ENCODE peak calls at places on chromosomes 5 and 9, in eight cellular contexts. One of them, this sample, is unnamed.
A peak's percentile ranks its signal among the peaks of the same experiment; 100 is the strongest.

GRCh38 chr5:172891716-172892421 is 57.8 kb downstream of the ERGIC1 start:
- DNase-seq in DND-41: no peak
- DNase-seq in IMR-90: no peak
- DNase-seq in GM23248: no peak
- DNase-seq in mammary epithelial cell: no peak
- DNase-seq in HCT116: no peak
- DNase-seq in hepatocyte: no peak
- DNase-seq in neural progenitor cell: no peak
- DNase-seq in this sample: no peak

GRCh38 chr5:94433393-94434149 is 184.8 kb downstream of the KIAA0825 start:
- DNase-seq in DND-41: no peak
- DNase-seq in IMR-90: peak; percentile 64
- DNase-seq in GM23248: peak; percentile 71
- DNase-seq in mammary epithelial cell: peak; percentile 19
- DNase-seq in HCT116: peak; percentile 73
- DNase-seq in hepatocyte: no peak
- DNase-seq in neural progenitor cell: no peak
- DNase-seq in this sample: peak; percentile 97

GRCh38 chr5:77924081-77924480 is 147.9 kb upstream of the TBCA start:
- DNase-seq in DND-41: no peak
- DNase-seq in IMR-90: no peak
- DNase-seq in GM23248: peak; percentile 27
- DNase-seq in mammary epithelial cell: peak; percentile 81
- DNase-seq in HCT116: no peak
- DNase-seq in hepatocyte: no peak
- DNase-seq in neural progenitor cell: no peak
- DNase-seq in this sample: no peak

GRCh38 chr5:40171971-40172370 is 507.7 kb upstream of the PTGER4 start:
- DNase-seq in DND-41: no peak
- DNase-seq in IMR-90: peak; percentile 81
- DNase-seq in GM23248: peak; percentile 76
- DNase-seq in mammary epithelial cell: peak; percentile 79
- DNase-seq in HCT116: no peak
- DNase-seq in hepatocyte: no peak
- DNase-seq in neural progenitor cell: no peak
- DNase-seq in this sample: peak; percentile 51

GRCh38 chr9:116157436-116158138 is 4.0 kb downstream of the PAPPA start:
- DNase-seq in DND-41: no peak
- DNase-seq in IMR-90: peak; percentile 60
- DNase-seq in GM23248: peak; percentile 72
- DNase-seq in mammary epithelial cell: no peak
- DNase-seq in HCT116: no peak
- DNase-seq in hepatocyte: peak; percentile 30
- DNase-seq in neural progenitor cell: peak; percentile 81
- DNase-seq in this sample: peak; percentile 37

GRCh38 chr5:61301820-61302563 is 30.1 kb upstream of the ZSWIM6 start:
- DNase-seq in DND-41: no peak
- DNase-seq in IMR-90: peak; percentile 100
- DNase-seq in GM23248: peak; percentile 100
- DNase-seq in mammary epithelial cell: peak; percentile 97
- DNase-seq in HCT116: peak; percentile 82
- DNase-seq in hepatocyte: peak; percentile 91
- DNase-seq in neural progenitor cell: peak; percentile 27
- DNase-seq in this sample: peak; percentile 100

GRCh38 chr5:34474573-34475021 is 181.5 kb upstream of the RAI14 start:
- DNase-seq in DND-41: peak; percentile 23
- DNase-seq in IMR-90: peak; percentile 77
- DNase-seq in GM23248: peak; percentile 67
- DNase-seq in mammary epithelial cell: peak; percentile 43
- DNase-seq in HCT116: peak; percentile 38
- DNase-seq in hepatocyte: peak; percentile 66
- DNase-seq in neural progenitor cell: peak; percentile 60
- DNase-seq in this sample: peak; percentile 42

GRCh38 chr9:6224393-6225154 is 9.0 kb downstream of the IL33 start:
- DNase-seq in DND-41: no peak
- DNase-seq in IMR-90: no peak
- DNase-seq in GM23248: no peak
- DNase-seq in mammary epithelial cell: no peak
- DNase-seq in HCT116: no peak
- DNase-seq in hepatocyte: no peak
- DNase-seq in neural progenitor cell: no peak
- DNase-seq in this sample: no peak

GRCh38 chr5:173056783-173057061 is 570 bp downstream of the CREBRF start:
- DNase-seq in DND-41: no peak
- DNase-seq in IMR-90: no peak
- DNase-seq in GM23248: no peak
- DNase-seq in mammary epithelial cell: no peak
- DNase-seq in HCT116: no peak
- DNase-seq in hepatocyte: no peak
- DNase-seq in neural progenitor cell: peak; percentile 91
- DNase-seq in this sample: no peak

GRCh38 chr5:67358186-67358585 is 161.6 kb upstream of the CD180 start:
- DNase-seq in DND-41: no peak
- DNase-seq in IMR-90: no peak
- DNase-seq in GM23248: peak; percentile 16
- DNase-seq in mammary epithelial cell: no peak
- DNase-seq in HCT116: no peak
- DNase-seq in hepatocyte: no peak
- DNase-seq in neural progenitor cell: no peak
- DNase-seq in this sample: no peak

GRCh38 chr5:16906255-16906654 is 29.8 kb downstream of the MYO10 start:
- DNase-seq in DND-41: no peak
- DNase-seq in IMR-90: no peak
- DNase-seq in GM23248: no peak
- DNase-seq in mammary epithelial cell: no peak
- DNase-seq in HCT116: no peak
- DNase-seq in hepatocyte: no peak
- DNase-seq in neural progenitor cell: no peak
- DNase-seq in this sample: no peak

GRCh38 chr5:171757853-171758535 is 27.6 kb upstream of the SMIM23 start:
- DNase-seq in DND-41: no peak
- DNase-seq in IMR-90: peak; percentile 99
- DNase-seq in GM23248: peak; percentile 91
- DNase-seq in mammary epithelial cell: peak; percentile 94
- DNase-seq in HCT116: peak; percentile 67
- DNase-seq in hepatocyte: peak; percentile 46
- DNase-seq in neural progenitor cell: no peak
- DNase-seq in this sample: peak; percentile 96

GRCh38 chr5:180596668-180597231 is 5.5 kb upstream of the SCGB3A1 start:
- DNase-seq in DND-41: no peak
- DNase-seq in IMR-90: no peak
- DNase-seq in GM23248: no peak
- DNase-seq in mammary epithelial cell: no peak
- DNase-seq in HCT116: no peak
- DNase-seq in hepatocyte: no peak
- DNase-seq in neural progenitor cell: no peak
- DNase-seq in this sample: no peak

GRCh38 chr9:130539473-130540223 is 39.7 kb upstream of the FUBP3 start:
- DNase-seq in DND-41: no peak
- DNase-seq in IMR-90: peak; percentile 54
- DNase-seq in GM23248: peak; percentile 76
- DNase-seq in mammary epithelial cell: peak; percentile 88
- DNase-seq in HCT116: peak; percentile 40
- DNase-seq in hepatocyte: no peak
- DNase-seq in neural progenitor cell: no peak
- DNase-seq in this sample: peak; percentile 83

GRCh38 chr9:18490591-18491370 is 16.8 kb downstream of the ADAMTSL1 start:
- DNase-seq in DND-41: no peak
- DNase-seq in IMR-90: peak; percentile 99
- DNase-seq in GM23248: peak; percentile 98
- DNase-seq in mammary epithelial cell: peak; percentile 96
- DNase-seq in HCT116: no peak
- DNase-seq in hepatocyte: no peak
- DNase-seq in neural progenitor cell: no peak
- DNase-seq in this sample: peak; percentile 97

GRCh38 chr5:33629999-33630398 is 189.2 kb downstream of the TARS1 start:
- DNase-seq in DND-41: no peak
- DNase-seq in IMR-90: peak; percentile 51
- DNase-seq in GM23248: no peak
- DNase-seq in mammary epithelial cell: no peak
- DNase-seq in HCT116: no peak
- DNase-seq in hepatocyte: no peak
- DNase-seq in neural progenitor cell: no peak
- DNase-seq in this sample: peak; percentile 58

GRCh38 chr9:95819636-95820035 is 55.9 kb upstream of the ERCC6L2 start:
- DNase-seq in DND-41: no peak
- DNase-seq in IMR-90: no peak
- DNase-seq in GM23248: no peak
- DNase-seq in mammary epithelial cell: no peak
- DNase-seq in HCT116: no peak
- DNase-seq in hepatocyte: no peak
- DNase-seq in neural progenitor cell: peak; percentile 48
- DNase-seq in this sample: no peak

GRCh38 chr9:120920495-120921178 is 6.0 kb downstream of the TRAF1 start:
- DNase-seq in DND-41: no peak
- DNase-seq in IMR-90: no peak
- DNase-seq in GM23248: no peak
- DNase-seq in mammary epithelial cell: no peak
- DNase-seq in HCT116: no peak
- DNase-seq in hepatocyte: no peak
- DNase-seq in neural progenitor cell: no peak
- DNase-seq in this sample: no peak

DNA sequence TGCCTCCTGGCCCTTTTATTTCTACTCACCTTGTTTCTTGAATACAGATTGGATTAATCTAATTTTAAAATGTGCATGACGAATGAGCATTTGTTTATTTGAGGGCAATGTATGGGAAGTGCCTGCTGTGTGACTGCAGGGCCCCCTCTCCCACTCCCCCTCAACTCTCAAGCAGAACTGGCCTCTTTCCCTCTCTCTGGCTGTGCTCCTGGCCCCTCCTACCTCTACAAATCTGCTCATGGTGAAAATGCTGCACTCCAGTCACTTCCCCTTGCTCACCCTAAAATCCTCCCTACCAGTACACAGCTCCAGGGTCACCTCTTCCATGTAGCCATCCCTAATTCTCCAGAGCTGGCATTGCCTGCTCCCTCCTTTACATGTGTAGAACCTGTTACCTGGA is 17.2 kb upstream of the NDST1 start:
- DNase-seq in DND-41: no peak
- DNase-seq in IMR-90: peak; percentile 67
- DNase-seq in GM23248: peak; percentile 13
- DNase-seq in mammary epithelial cell: no peak
- DNase-seq in HCT116: no peak
- DNase-seq in hepatocyte: no peak
- DNase-seq in neural progenitor cell: no peak
- DNase-seq in this sample: no peak
- H3K4me2 ChIP-seq in DND-41: no peak overlapping the region
- H3K4me2 ChIP-seq in IMR-90: peak overlapping the region; percentile 88
- H3K4me2 ChIP-seq in GM23248: peak overlapping the region; percentile 59
- H3K4me2 ChIP-seq in mammary epithelial cell: no peak overlapping the region
- H3K4me2 ChIP-seq in HCT116: no peak overlapping the region
- H3K4me2 ChIP-seq in hepatocyte: peak overlapping the region; percentile 41
- H3K4me2 ChIP-seq in neural progenitor cell: peak overlapping the region; percentile 12
- H3K4me2 ChIP-seq in this sample: peak overlapping the region; percentile 58

DNA sequence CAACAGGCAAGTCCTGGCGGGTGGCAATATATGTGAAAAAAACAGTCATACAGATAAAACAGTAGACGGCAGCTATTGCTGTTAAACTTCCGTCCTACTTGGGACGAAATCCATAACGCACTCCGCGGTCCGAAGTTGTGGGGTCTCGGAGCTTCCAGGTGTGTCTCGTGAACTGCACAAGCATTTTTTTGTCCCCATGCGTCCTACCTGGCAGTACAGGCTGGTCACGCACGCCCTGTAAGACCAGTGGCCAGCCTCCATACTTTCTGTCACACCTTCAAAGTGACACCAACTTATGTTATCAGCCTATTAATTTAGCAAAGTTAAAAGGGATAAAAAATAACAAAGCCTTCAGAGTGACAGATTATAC is 51.3 kb downstream of the TGFBI start:
- DNase-seq in DND-41: no peak
- DNase-seq in IMR-90: no peak
- DNase-seq in GM23248: no peak
- DNase-seq in mammary epithelial cell: peak; percentile 49
- DNase-seq in HCT116: no peak
- DNase-seq in hepatocyte: no peak
- DNase-seq in neural progenitor cell: peak; percentile 17
- DNase-seq in this sample: no peak
- H3K4me2 ChIP-seq in DND-41: no peak overlapping the region
- H3K4me2 ChIP-seq in IMR-90: peak overlapping the region; percentile 88
- H3K4me2 ChIP-seq in GM23248: peak overlapping the region; percentile 52
- H3K4me2 ChIP-seq in mammary epithelial cell: peak overlapping the region; percentile 83
- H3K4me2 ChIP-seq in HCT116: peak overlapping the region; percentile 76
- H3K4me2 ChIP-seq in hepatocyte: peak overlapping the region; percentile 73
- H3K4me2 ChIP-seq in neural progenitor cell: peak overlapping the region; percentile 74
- H3K4me2 ChIP-seq in this sample: peak overlapping the region; percentile 19

DNA sequence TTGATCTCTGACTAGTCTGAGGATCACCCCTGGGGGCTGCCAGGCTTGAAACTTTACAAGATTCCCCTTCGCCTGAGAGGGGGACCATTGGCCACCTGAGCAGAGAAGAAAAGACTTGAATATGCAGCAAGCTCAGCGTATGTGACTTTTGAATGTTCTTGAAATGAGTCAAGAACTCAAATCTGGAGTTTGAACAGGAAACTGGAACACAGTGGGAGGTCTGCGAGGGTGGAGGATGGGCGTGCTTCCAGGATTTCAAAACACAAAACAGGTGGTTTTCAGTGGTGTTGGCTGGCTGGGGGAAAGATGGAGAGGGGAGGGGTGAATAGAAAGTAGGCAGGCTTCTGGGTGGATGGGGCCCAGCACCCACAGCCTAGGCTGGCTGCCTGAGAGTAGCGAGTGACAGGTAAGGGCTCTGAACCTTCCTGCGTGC is 40.6 kb downstream of the TMEM174 start:
- DNase-seq in DND-41: no peak
- DNase-seq in IMR-90: peak; percentile 92
- DNase-seq in GM23248: peak; percentile 69
- DNase-seq in mammary epithelial cell: no peak
- DNase-seq in HCT116: no peak
- DNase-seq in hepatocyte: no peak
- DNase-seq in neural progenitor cell: no peak
- DNase-seq in this sample: peak; percentile 92
- H3K4me2 ChIP-seq in DND-41: no peak overlapping the region
- H3K4me2 ChIP-seq in IMR-90: no peak overlapping the region
- H3K4me2 ChIP-seq in GM23248: peak overlapping the region; percentile 29
- H3K4me2 ChIP-seq in mammary epithelial cell: no peak overlapping the region
- H3K4me2 ChIP-seq in HCT116: peak overlapping the region; percentile 17
- H3K4me2 ChIP-seq in hepatocyte: no peak overlapping the region
- H3K4me2 ChIP-seq in neural progenitor cell: no peak overlapping the region
- H3K4me2 ChIP-seq in this sample: no peak overlapping the region

GRCh38 chr5:138444078-138444773 is 5.4 kb downstream of the REEP2 start:
- DNase-seq in DND-41: no peak
- DNase-seq in IMR-90: no peak
- DNase-seq in GM23248: no peak
- DNase-seq in mammary epithelial cell: no peak
- DNase-seq in HCT116: no peak
- DNase-seq in hepatocyte: no peak
- DNase-seq in neural progenitor cell: no peak
- DNase-seq in this sample: no peak
- H3K4me2 ChIP-seq in DND-41: no peak overlapping the region
- H3K4me2 ChIP-seq in IMR-90: no peak overlapping the region
- H3K4me2 ChIP-seq in GM23248: no peak overlapping the region
- H3K4me2 ChIP-seq in mammary epithelial cell: no peak overlapping the region
- H3K4me2 ChIP-seq in HCT116: no peak overlapping the region
- H3K4me2 ChIP-seq in hepatocyte: no peak overlapping the region
- H3K4me2 ChIP-seq in neural progenitor cell: no peak overlapping the region
- H3K4me2 ChIP-seq in this sample: no peak overlapping the region